ENCODE peak calls at places on chromosomes 6 and 20, in five cellular contexts. One of them, this sample, is unnamed.
A peak's percentile ranks its signal among the peaks of the same experiment; 100 is the strongest.

GRCh38 chr20:43925215-43925614 is 10.6 kb downstream of the TOX2 start:
- DNase-seq in right lobe of liver: no peak
- DNase-seq in IMR-90: no peak
- DNase-seq in uterus: no peak
- DNase-seq in adrenal gland: no peak
- DNase-seq in this sample: no peak

GRCh38 chr6:90365565-90366219 is 69.0 kb upstream of the BACH2 start:
- DNase-seq in adrenal gland: no peak
- DNase-seq in uterus: no peak
- DNase-seq in right lobe of liver: no peak
- DNase-seq in IMR-90: no peak
- DNase-seq in this sample: no peak

GRCh38 chr6:20540683-20541082 is 6.4 kb downstream of the CDKAL1 start:
- DNase-seq in adrenal gland: peak; percentile 34
- DNase-seq in uterus: no peak
- DNase-seq in right lobe of liver: no peak
- DNase-seq in IMR-90: peak; percentile 17
- DNase-seq in this sample: peak; percentile 63

GRCh38 chr6:134826889-134827737 is 122.8 kb downstream of the ALDH8A1 start:
- DNase-seq in uterus: peak; percentile 82
- DNase-seq in right lobe of liver: peak; percentile 86
- DNase-seq in IMR-90: peak; percentile 81
- DNase-seq in adrenal gland: peak; percentile 93
- DNase-seq in this sample: peak; percentile 87

GRCh38 chr6:14763139-14763538 is 482.7 kb upstream of the JARID2 start:
- DNase-seq in adrenal gland: no peak
- DNase-seq in IMR-90: peak; percentile 84
- DNase-seq in uterus: no peak
- DNase-seq in right lobe of liver: peak; percentile 30
- DNase-seq in this sample: no peak

GRCh38 chr6:168035661-168036616 is 38.5 kb downstream of the KIF25 start:
- DNase-seq in right lobe of liver: no peak
- DNase-seq in adrenal gland: no peak
- DNase-seq in uterus: peak; percentile 14
- DNase-seq in IMR-90: peak; percentile 85
- DNase-seq in this sample: no peak

GRCh38 chr6:158081657-158081935 is 86.5 kb downstream of the SERAC1 start:
- DNase-seq in right lobe of liver: no peak
- DNase-seq in adrenal gland: peak; percentile 39
- DNase-seq in uterus: no peak
- DNase-seq in IMR-90: no peak
- DNase-seq in this sample: no peak

GRCh38 chr20:3323398-3323797 is 84.1 kb downstream of the DNAAF9 start:
- DNase-seq in right lobe of liver: no peak
- DNase-seq in IMR-90: no peak
- DNase-seq in adrenal gland: no peak
- DNase-seq in uterus: no peak
- DNase-seq in this sample: no peak

GRCh38 chr6:21998539-21998938 is 298.3 kb downstream of the PRL start:
- DNase-seq in uterus: no peak
- DNase-seq in IMR-90: no peak
- DNase-seq in right lobe of liver: no peak
- DNase-seq in adrenal gland: no peak
- DNase-seq in this sample: no peak

GRCh38 chr20:33501000-33501399 is 11.1 kb downstream of the CBFA2T2 start:
- DNase-seq in uterus: no peak
- DNase-seq in right lobe of liver: no peak
- DNase-seq in IMR-90: no peak
- DNase-seq in adrenal gland: no peak
- DNase-seq in this sample: no peak

GRCh38 chr6:42417641-42418112 is 34.0 kb downstream of the TRERF1 start:
- DNase-seq in right lobe of liver: no peak
- DNase-seq in uterus: no peak
- DNase-seq in adrenal gland: peak; percentile 7
- DNase-seq in IMR-90: no peak
- DNase-seq in this sample: no peak

GRCh38 chr6:4687989-4688947 is 87.9 kb upstream of the CDYL start:
- DNase-seq in uterus: no peak
- DNase-seq in adrenal gland: peak; percentile 59
- DNase-seq in IMR-90: peak; percentile 88
- DNase-seq in right lobe of liver: no peak
- DNase-seq in this sample: no peak

GRCh38 chr6:99121748-99122147 is 174.0 kb upstream of the FBXL4 start:
- DNase-seq in IMR-90: no peak
- DNase-seq in adrenal gland: no peak
- DNase-seq in uterus: no peak
- DNase-seq in right lobe of liver: no peak
- DNase-seq in this sample: no peak

GRCh38 chr6:50661636-50662035 is 51.7 kb upstream of the TFAP2D start:
- DNase-seq in adrenal gland: no peak
- DNase-seq in right lobe of liver: no peak
- DNase-seq in IMR-90: no peak
- DNase-seq in uterus: no peak
- DNase-seq in this sample: no peak

GRCh38 chr20:33657704-33658095 is 4.4 kb upstream of the C20orf144 start:
- DNase-seq in adrenal gland: no peak
- DNase-seq in uterus: no peak
- DNase-seq in right lobe of liver: no peak
- DNase-seq in IMR-90: no peak
- DNase-seq in this sample: no peak

GRCh38 chr20:32602273-32602672 is 17.1 kb upstream of the NOL4L start:
- DNase-seq in right lobe of liver: no peak
- DNase-seq in uterus: no peak
- DNase-seq in adrenal gland: no peak
- DNase-seq in IMR-90: no peak
- DNase-seq in this sample: no peak

GRCh38 chr6:11093591-11094410 is at the start of gene SMIM13:
- DNase-seq in IMR-90: peak; percentile 98
- DNase-seq in right lobe of liver: peak; percentile 98
- DNase-seq in adrenal gland: peak; percentile 98
- DNase-seq in uterus: peak; percentile 98
- DNase-seq in this sample: peak; percentile 97
- TF ChIP-seq POLR2A in IMR-90: peak; percentile 82
- TF ChIP-seq POLR2A in right lobe of liver: peak; percentile 78
- TF ChIP-seq POLR2A in adrenal gland: peak; percentile 7
- TF ChIP-seq POLR2A in uterus: peak; percentile 70
- TF ChIP-seq POLR2A in this sample: peak; percentile 81

GRCh38 chr6:150413768-150414167 is 45.0 kb downstream of the IYD start:
- DNase-seq in IMR-90: no peak
- DNase-seq in adrenal gland: no peak
- DNase-seq in uterus: no peak
- DNase-seq in right lobe of liver: no peak
- DNase-seq in this sample: no peak
- TF ChIP-seq POLR2A in IMR-90: no peak
- TF ChIP-seq POLR2A in adrenal gland: no peak
- TF ChIP-seq POLR2A in uterus: no peak
- TF ChIP-seq POLR2A in right lobe of liver: no peak
- TF ChIP-seq POLR2A in this sample: no peak

DNA sequence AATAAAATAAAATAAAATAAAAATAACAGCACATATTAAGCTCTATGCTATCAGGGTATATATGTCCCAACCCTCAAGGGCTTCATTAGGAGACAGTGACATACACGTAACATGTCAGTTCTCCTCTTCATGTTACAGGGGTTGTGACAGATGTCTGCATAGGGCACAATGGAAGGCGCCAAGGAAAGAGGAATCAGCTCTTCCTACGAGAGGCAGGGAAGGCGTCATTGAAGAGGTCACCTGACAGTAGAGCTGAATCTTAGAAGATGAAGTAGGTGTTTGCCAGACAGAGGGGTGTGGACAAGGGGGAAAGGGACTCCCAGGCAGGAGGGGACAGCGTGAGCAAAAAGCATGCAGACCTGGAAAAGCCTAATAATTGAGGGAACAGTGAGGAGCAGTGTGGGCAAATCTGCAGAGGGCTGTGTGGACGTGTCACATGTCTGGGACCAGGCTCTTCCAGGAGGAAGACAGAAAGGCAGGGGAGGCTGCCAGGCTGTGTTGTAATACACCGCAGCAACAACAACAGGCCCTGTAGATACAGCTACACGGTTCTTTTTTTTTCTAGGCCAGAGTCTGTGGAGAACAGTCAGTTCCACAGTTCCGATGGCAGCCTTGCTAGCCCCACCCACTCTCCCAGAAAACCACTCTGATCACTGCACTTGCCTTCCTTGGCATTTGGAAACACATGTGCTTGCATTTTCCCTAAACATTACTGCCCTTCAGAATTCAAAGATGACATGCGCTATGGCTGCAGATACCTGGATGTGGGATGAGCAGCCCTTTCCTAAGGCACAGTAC is 2.5 kb upstream of the FKBP5 start:
- DNase-seq in right lobe of liver: peak; percentile 77
- DNase-seq in adrenal gland: peak; percentile 89
- DNase-seq in uterus: peak; percentile 90
- DNase-seq in IMR-90: peak; percentile 44
- DNase-seq in this sample: peak; percentile 97
- TF ChIP-seq POLR2A in right lobe of liver: peak; percentile 24
- TF ChIP-seq POLR2A in adrenal gland: no peak
- TF ChIP-seq POLR2A in uterus: no peak
- TF ChIP-seq POLR2A in IMR-90: no peak
- TF ChIP-seq POLR2A in this sample: peak; percentile 66

DNA sequence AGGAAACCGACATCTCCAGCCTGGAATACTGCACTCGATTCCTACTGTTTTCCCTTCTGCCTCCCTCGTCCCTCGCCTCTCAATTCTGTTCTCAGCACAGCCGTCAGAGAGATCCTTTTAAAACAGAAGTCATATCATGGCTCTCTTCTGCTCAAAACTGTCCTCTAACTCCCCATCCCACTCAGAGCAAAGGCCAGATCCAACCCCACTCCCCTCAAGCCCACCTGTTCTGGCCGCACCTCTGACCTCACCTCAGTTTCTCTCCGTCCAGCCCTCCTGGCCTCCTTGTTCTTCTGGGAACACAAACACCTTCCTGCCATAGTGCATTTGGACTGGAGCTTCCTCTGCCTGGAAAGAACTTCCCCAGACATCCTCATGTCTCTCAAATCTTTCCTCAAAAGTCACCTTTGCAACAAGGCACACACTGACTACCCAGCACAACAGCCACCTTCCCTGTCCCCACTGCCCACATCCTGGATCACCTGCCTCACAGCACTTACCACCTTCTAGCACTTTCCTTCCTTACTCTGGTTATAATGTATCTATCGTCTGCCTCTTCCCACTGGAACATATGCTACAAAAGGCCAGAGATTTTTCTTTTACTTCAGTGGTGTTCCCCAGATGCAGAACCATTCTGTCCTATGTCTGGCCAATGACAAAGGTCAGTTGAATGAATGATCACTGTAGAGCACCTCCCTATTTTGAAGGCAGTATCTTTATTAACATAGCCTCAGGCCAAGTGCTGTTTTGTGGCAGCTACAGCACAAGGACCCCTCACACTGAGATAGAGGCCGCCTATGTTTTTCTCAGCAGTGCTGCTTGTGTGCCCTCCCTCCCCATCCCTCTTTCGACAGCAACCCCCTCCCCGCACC is 4.2 kb downstream of the HLA-B start:
- DNase-seq in right lobe of liver: no peak
- DNase-seq in IMR-90: no peak
- DNase-seq in uterus: no peak
- DNase-seq in adrenal gland: no peak
- DNase-seq in this sample: no peak
- TF ChIP-seq POLR2A in right lobe of liver: no peak
- TF ChIP-seq POLR2A in IMR-90: peak; percentile 58
- TF ChIP-seq POLR2A in uterus: no peak
- TF ChIP-seq POLR2A in adrenal gland: no peak
- TF ChIP-seq POLR2A in this sample: no peak

GRCh38 chr6:169253745-169254238 is at the start of gene THBS2:
- DNase-seq in adrenal gland: no peak
- DNase-seq in IMR-90: peak; percentile 93
- DNase-seq in right lobe of liver: no peak
- DNase-seq in uterus: peak; percentile 92
- DNase-seq in this sample: peak; percentile 35
- TF ChIP-seq POLR2A in adrenal gland: no peak
- TF ChIP-seq POLR2A in IMR-90: peak; percentile 95
- TF ChIP-seq POLR2A in right lobe of liver: peak; percentile 52
- TF ChIP-seq POLR2A in uterus: peak; percentile 15
- TF ChIP-seq POLR2A in this sample: peak; percentile 48

DNA sequence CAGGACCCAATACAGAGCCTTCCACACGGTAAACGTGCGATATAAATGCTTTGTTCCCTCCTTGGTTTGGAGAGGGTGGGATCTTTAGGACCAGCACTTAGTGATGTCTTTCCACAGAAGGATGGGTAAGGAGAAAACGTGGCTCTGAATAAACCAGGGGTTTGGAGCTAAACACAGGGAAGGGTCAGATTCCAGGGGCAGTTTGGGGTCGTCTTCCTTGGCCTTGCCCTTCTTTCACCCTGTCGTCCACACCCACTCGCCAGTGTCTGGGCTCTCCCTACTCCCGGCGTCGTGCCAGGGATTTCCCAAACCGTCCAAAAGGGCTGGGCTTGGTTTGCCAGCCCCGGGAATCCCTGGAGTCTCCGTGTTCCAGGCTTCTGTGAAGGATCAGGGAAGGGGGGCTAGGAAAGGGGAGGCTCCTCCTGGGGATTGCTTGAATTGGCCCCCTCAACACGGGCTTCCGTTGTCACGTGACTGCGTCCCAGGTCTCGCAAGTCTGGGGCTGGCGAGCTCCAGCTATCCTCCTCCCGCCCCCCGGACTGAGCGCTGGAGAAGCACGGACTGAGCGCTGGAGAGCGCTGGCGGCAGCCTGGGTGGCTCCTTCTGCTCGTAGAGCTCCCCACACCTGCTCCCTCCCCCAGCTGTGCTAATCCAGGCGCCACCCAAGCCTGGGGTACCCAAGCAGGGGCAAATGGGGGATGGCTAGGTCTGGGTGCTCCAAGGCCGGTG is 9.5 kb upstream of the ARMC12 start:
- DNase-seq in adrenal gland: peak; percentile 85
- DNase-seq in IMR-90: peak; percentile 60
- DNase-seq in uterus: peak; percentile 93
- DNase-seq in right lobe of liver: peak; percentile 87
- DNase-seq in this sample: peak; percentile 90
- TF ChIP-seq POLR2A in adrenal gland: peak; percentile 73
- TF ChIP-seq POLR2A in IMR-90: no peak
- TF ChIP-seq POLR2A in uterus: peak; percentile 45
- TF ChIP-seq POLR2A in right lobe of liver: no peak
- TF ChIP-seq POLR2A in this sample: no peak

GRCh38 chr20:17912916-17913315 is 55.7 kb downstream of the SNX5 start:
- DNase-seq in uterus: no peak
- DNase-seq in right lobe of liver: no peak
- DNase-seq in adrenal gland: no peak
- DNase-seq in IMR-90: peak; percentile 43
- DNase-seq in this sample: no peak

GRCh38 chr20:17914957-17915356 is 53.6 kb downstream of the SNX5 start:
- DNase-seq in adrenal gland: no peak
- DNase-seq in right lobe of liver: no peak
- DNase-seq in uterus: no peak
- DNase-seq in IMR-90: no peak
- DNase-seq in this sample: no peak

GRCh38 chr20:17911927-17912326 is 56.7 kb downstream of the SNX5 start:
- DNase-seq in adrenal gland: no peak
- DNase-seq in right lobe of liver: no peak
- DNase-seq in IMR-90: no peak
- DNase-seq in uterus: no peak
- DNase-seq in this sample: no peak

GRCh38 chr20:17909745-17910345 is 58.7 kb downstream of the SNX5 start:
- DNase-seq in IMR-90: no peak
- DNase-seq in right lobe of liver: no peak
- DNase-seq in adrenal gland: no peak
- DNase-seq in uterus: no peak
- DNase-seq in this sample: no peak

GRCh38 chr20:17910828-17911294 is 57.7 kb downstream of the SNX5 start:
- DNase-seq in uterus: peak; percentile 71
- DNase-seq in right lobe of liver: peak; percentile 43
- DNase-seq in adrenal gland: peak; percentile 69
- DNase-seq in IMR-90: peak; percentile 81
- DNase-seq in this sample: peak; percentile 61
- TF ChIP-seq POLR2A in uterus: no peak
- TF ChIP-seq POLR2A in right lobe of liver: peak; percentile 92
- TF ChIP-seq POLR2A in adrenal gland: peak; percentile 18
- TF ChIP-seq POLR2A in IMR-90: peak; percentile 63
- TF ChIP-seq POLR2A in this sample: peak; percentile 20

This sample was measured in gastrocnemius medialis.